ENCODE peak calls at places on chromosomes 4 and X, in seven cellular contexts. X is esophagus squamous epithelium; Y is NCI-H2081; G is stimulated activated CD8-positive, alpha-beta memory T cell treated with anti-CD3 and anti-CD28 coated beads, Interleukin-7, amount 100 ng/mL, for 24 hours; B is MCF 10A; Z is NCI-H1105; S is activated CD8-positive, alpha-beta memory T cell treated with anti-CD3 and anti-CD28 coated beads for 1 hour. J is an unnamed sample.
A peak's percentile ranks its signal among the peaks of the same experiment; 100 is the strongest.

GRCh38 chrX:9337056-9337455 is 127.8 kb upstream of the TBL1X start:
- DNase-seq in X (no peak), Y (no peak), G (no peak), B (peak; percentile 39), Z (no peak), S (no peak), J (peak; percentile 70)

GRCh38 chr4:183402771-183403170 is 41.7 kb upstream of the CDKN2AIP start:
- DNase-seq in X (no peak), Y (no peak), G (no peak), B (no peak), Z (no peak), S (no peak), J (no peak)

GRCh38 chr4:54526560-54526959 is 131.2 kb upstream of the KIT start:
- DNase-seq in X (no peak), Y (no peak), G (no peak), B (no peak), Z (no peak), S (no peak), J (no peak)

GRCh38 chrX:2498781-2499302 is 1.9 kb downstream of the DHRSX start:
- DNase-seq in X (no peak), Y (no peak), G (no peak), B (no peak), Z (no peak), S (no peak), J (no peak)

GRCh38 chr4:31741321-31741720 is 1021.2 kb downstream of the PCDH7 start:
- DNase-seq in X (no peak), Y (no peak), G (no peak), B (peak; percentile 47), Z (no peak), S (no peak), J (no peak)

GRCh38 chr4:15455290-15455689 is 14.4 kb upstream of the CC2D2A start:
- DNase-seq in X (no peak), Y (no peak), G (no peak), B (peak; percentile 78), Z (no peak), S (no peak), J (no peak)

GRCh38 chr4:165872443-165873297 is at the start of gene TLL1:
- DNase-seq in X (no peak), Y (peak; percentile 44), G (no peak), B (peak; percentile 51), Z (no peak), S (no peak), J (peak; percentile 44)

GRCh38 chr4:168598191-168598590 is 101.3 kb downstream of the PALLD start:
- DNase-seq in X (no peak), Y (no peak), G (no peak), B (no peak), Z (no peak), S (no peak), J (no peak)

GRCh38 chrX:150508018-150508417 is 60.4 kb upstream of the MTM1 start:
- DNase-seq in X (no peak), Y (no peak), G (no peak), B (no peak), Z (no peak), S (no peak), J (no peak)

GRCh38 chrX:19446397-19446796 is 68.9 kb downstream of the MAP3K15 start:
- DNase-seq in X (no peak), Y (no peak), G (no peak), B (no peak), Z (no peak), S (no peak), J (no peak)

GRCh38 chr4:53019485-53020382 is 157.6 kb downstream of the RASL11B start:
- DNase-seq in X (no peak), Y (no peak), G (no peak), B (peak; percentile 55), Z (no peak), S (no peak), J (no peak)

GRCh38 chr4:110155632-110156031 is 42.8 kb downstream of the ELOVL6 start:
- DNase-seq in X (no peak), Y (no peak), G (no peak), B (no peak), Z (no peak), S (no peak), J (no peak)

GRCh38 chrX:42290608-42291007 is 367.3 kb upstream of the CASK start:
- DNase-seq in X (no peak), Y (no peak), G (no peak), B (peak; percentile 31), Z (no peak), S (no peak), J (no peak)

GRCh38 chr4:56410247-56410646 is 23.0 kb upstream of the AASDH start:
- DNase-seq in X (no peak), Y (peak; percentile 77), G (no peak), B (peak; percentile 96), Z (peak; percentile 76), S (no peak), J (peak; percentile 60)

GRCh38 chr4:85724801-85725548 is 250.0 kb downstream of the ARHGAP24 start:
- DNase-seq in X (no peak), Y (no peak), G (no peak), B (peak; percentile 15), Z (no peak), S (no peak), J (no peak)

GRCh38 chr4:39730067-39730466 is 32.1 kb downstream of the UBE2K start:
- DNase-seq in X (no peak), Y (no peak), G (no peak), B (peak; percentile 18), Z (no peak), S (no peak), J (no peak)

GRCh38 chr4:183468210-183469095 is 24.0 kb downstream of the CDKN2AIP start:
- DNase-seq in X (no peak), Y (no peak), G (no peak), B (peak; percentile 31), Z (no peak), S (no peak), J (no peak)

GRCh38 chrX:118644378-118644777 is 83.0 kb upstream of the IL13RA1 start:
- DNase-seq in X (no peak), Y (peak; percentile 43), G (no peak), B (peak; percentile 50), Z (no peak), S (no peak), J (no peak)

GRCh38 chr4:80484707-80485106 is 149.2 kb downstream of the CFAP299 start:
- DNase-seq in X (no peak), Y (no peak), G (no peak), B (no peak), Z (no peak), S (no peak), J (no peak)

GRCh38 chr4:177480796-177481195 is 38.6 kb upstream of the AGA start:
- DNase-seq in X (no peak), Y (no peak), G (no peak), B (no peak), Z (no peak), S (no peak), J (no peak)

GRCh38 chr4:125389713-125390112 is 75.0 kb downstream of the FAT4 start:
- DNase-seq in X (no peak), Y (no peak), G (no peak), B (peak; percentile 76), Z (no peak), S (no peak), J (no peak)

GRCh38 chr4:29927895-29928294 is 792.3 kb upstream of the PCDH7 start:
- DNase-seq in X (no peak), Y (no peak), G (no peak), B (no peak), Z (no peak), S (no peak), J (no peak)

GRCh38 chr4:125316391-125316780 is 1.6 kb downstream of the FAT4 start:
- DNase-seq in X (no peak), Y (no peak), G (no peak), B (peak; percentile 67), Z (no peak), S (no peak), J (no peak)

GRCh38 chrX:340121-340520 is 21.5 kb upstream of the GTPBP6 start:
- DNase-seq in X (no peak), Y (no peak), G (no peak), B (no peak), Z (no peak), S (no peak), J (no peak)

GRCh38 chr4:186981161-186981560 is 257.5 kb upstream of the FAT1 start:
- DNase-seq in X (no peak), Y (no peak), G (no peak), B (no peak), Z (no peak), S (no peak), J (no peak)

GRCh38 chrX:13376857-13377441 is 57.1 kb upstream of the ATXN3L start:
- DNase-seq in X (no peak), Y (peak; percentile 43), G (no peak), B (peak; percentile 86), Z (peak; percentile 84), S (no peak), J (no peak)

GRCh38 chrX:39869846-39870601 is 227.7 kb downstream of the BCOR start:
- DNase-seq in X (no peak), Y (no peak), G (peak; percentile 30), B (peak; percentile 79), Z (no peak), S (peak; percentile 52), J (no peak)

GRCh38 chrX:104117753-104118152 is 5.4 kb downstream of the ZCCHC18 start:
- DNase-seq in X (no peak), Y (no peak), G (no peak), B (no peak), Z (no peak), S (no peak), J (no peak)

GRCh38 chrX:37332987-37333658 is 16.0 kb upstream of the PRRG1 start:
- DNase-seq in X (no peak), Y (no peak), G (no peak), B (no peak), Z (no peak), S (no peak), J (no peak)

GRCh38 chr4:22593933-22594332 is 78.1 kb upstream of the ADGRA3 start:
- DNase-seq in X (no peak), Y (no peak), G (no peak), B (no peak), Z (no peak), S (no peak), J (no peak)

GRCh38 chrX:103565752-103566151 is 19.6 kb upstream of the TCEAL4 start:
- DNase-seq in X (no peak), Y (no peak), G (no peak), B (peak; percentile 25), Z (no peak), S (no peak), J (no peak)

GRCh38 chr4:47705326-47705981 is 132.4 kb downstream of the CORIN start:
- DNase-seq in X (no peak), Y (peak; percentile 48), G (no peak), B (peak; percentile 32), Z (no peak), S (no peak), J (no peak)

GRCh38 chrX:81564851-81565250 is 362.9 kb downstream of the SH3BGRL start:
- DNase-seq in X (no peak), Y (no peak), G (no peak), B (no peak), Z (no peak), S (no peak), J (no peak)

GRCh38 chr4:84379881-84380618 is 119.0 kb downstream of the NKX6-1 start:
- DNase-seq in X (no peak), Y (no peak), G (no peak), B (peak; percentile 94), Z (no peak), S (no peak), J (no peak)

GRCh38 chr4:9916937-9917336 is 104.4 kb downstream of the SLC2A9 start:
- DNase-seq in X (no peak), Y (no peak), G (no peak), B (no peak), Z (no peak), S (no peak), J (no peak)

GRCh38 chrX:9146657-9147056 is 112.7 kb upstream of the FAM9B start:
- DNase-seq in X (no peak), Y (no peak), G (no peak), B (no peak), Z (no peak), S (no peak), J (no peak)

J was measured in cerebellar nuclear complex.